ENCODE peak calls at places on chromosomes 6 and 20, in five cellular contexts. E is neuronal stem cell, B is heart right ventricle, C is psoas muscle, P is HAP-1. S is an unnamed sample.

GRCh38 chr6:164169355-164169754 is 754.8 kb downstream of the QKI start:
- DNase-seq in E (no peak), B (no peak), C (no peak), P (no peak), S (no peak)

GRCh38 chr6:54193560-54193959 is 82.3 kb downstream of the MLIP start:
- DNase-seq in E (no peak), B (no peak), C (no peak), P (no peak), S (no peak)

GRCh38 chr6:76166874-76167273 is 94.4 kb upstream of the IMPG1 start:
- DNase-seq in E (no peak), B (no peak), C (no peak), P (no peak), S (no peak)

GRCh38 chr6:78749326-78749725 is 118.0 kb upstream of the IRAK1BP1 start:
- DNase-seq in E (no peak), B (no peak), C (no peak), P (no peak), S (no peak)

GRCh38 chr6:30463651-30464618 is 25.4 kb upstream of the HLA-E start:
- DNase-seq in E (no peak), B (no peak), C (peak; percentile 62), P (no peak), S (no peak)

GRCh38 chr20:48166082-48166835 is 381.0 kb upstream of the SULF2 start:
- DNase-seq in E (no peak), B (no peak), C (no peak), P (no peak), S (no peak)

GRCh38 chr6:125189494-125189893 is 35.9 kb downstream of the TPD52L1 start:
- DNase-seq in E (no peak), B (no peak), C (no peak), P (no peak), S (no peak)

GRCh38 chr20:22402990-22403859 is 181.1 kb downstream of the FOXA2 start:
- DNase-seq in E (peak; percentile 30), B (no peak), C (no peak), P (no peak), S (no peak)

GRCh38 chr6:30829016-30829415 is 55.3 kb upstream of the DDR1 start:
- DNase-seq in E (no peak), B (no peak), C (no peak), P (no peak), S (no peak)

GRCh38 chr6:125611573-125612399 is 137.6 kb upstream of the HEY2 start:
- DNase-seq in E (peak; percentile 29), B (peak; percentile 17), C (no peak), P (no peak), S (no peak)

GRCh38 chr20:11090751-11091150 is 417.0 kb upstream of the JAG1 start:
- DNase-seq in E (no peak), B (no peak), C (no peak), P (no peak), S (no peak)

GRCh38 chr6:3849681-3850450 is 693 bp downstream of the FAM50B start:
- DNase-seq in E (no peak), B (no peak), C (peak; percentile 71), P (no peak), S (no peak)

GRCh38 chr6:166860392-166860791 is 96.0 kb downstream of the RNASET2 start:
- DNase-seq in E (no peak), B (no peak), C (no peak), P (no peak), S (no peak)

GRCh38 chr20:41307021-41307420 is 10.5 kb downstream of the ZHX3 start:
- DNase-seq in E (no peak), B (no peak), C (no peak), P (no peak), S (no peak)

GRCh38 chr6:126947070-126947469 is 171.4 kb upstream of the RSPO3 start:
- DNase-seq in E (no peak), B (no peak), C (peak; percentile 60), P (no peak), S (no peak)

GRCh38 chr20:14821251-14821650 is 483.8 kb upstream of the FLRT3 start:
- DNase-seq in E (no peak), B (no peak), C (no peak), P (no peak), S (no peak)

GRCh38 chr6:111823831-111824607 is 49.2 kb downstream of the FYN start:
- DNase-seq in E (no peak), B (no peak), C (no peak), P (no peak), S (no peak)

GRCh38 chr6:44538131-44538835 is 150.8 kb downstream of the CDC5L start:
- DNase-seq in E (no peak), B (no peak), C (no peak), P (no peak), S (no peak)

GRCh38 chr20:1122388-1123315 is 4.2 kb downstream of the PSMF1 start:
- DNase-seq in E (no peak), B (peak; percentile 50), C (peak; percentile 59), P (no peak), S (no peak)

GRCh38 chr20:6395695-6396094 is 272.9 kb upstream of the FERMT1 start:
- DNase-seq in E (no peak), B (no peak), C (no peak), P (no peak), S (no peak)

GRCh38 chr20:32282461-32282860 is 5.0 kb downstream of the KIF3B start:
- DNase-seq in E (no peak), B (peak; percentile 52), C (peak; percentile 55), P (no peak), S (no peak)

GRCh38 chr6:91042656-91043055 is 455.8 kb upstream of the MAP3K7 start:
- DNase-seq in E (no peak), B (no peak), C (no peak), P (no peak), S (no peak)

GRCh38 chr20:35893942-35894341 is 60.4 kb downstream of the SCAND1 start:
- DNase-seq in E (no peak), B (no peak), C (no peak), P (no peak), S (no peak)

GRCh38 chr6:83707829-83708545 is 914 bp downstream of the SNAP91 start:
- DNase-seq in E (peak; percentile 14), B (no peak), C (no peak), P (no peak), S (no peak)

GRCh38 chr20:19380211-19380610 is 167.8 kb downstream of the SLC24A3 start:
- DNase-seq in E (no peak), B (no peak), C (no peak), P (no peak), S (no peak)

GRCh38 chr20:19374066-19374615 is 161.7 kb downstream of the SLC24A3 start:
- DNase-seq in E (no peak), B (no peak), C (no peak), P (no peak), S (no peak)

GRCh38 chr20:19378057-19378456 is 165.6 kb downstream of the SLC24A3 start:
- DNase-seq in E (no peak), B (no peak), C (no peak), P (no peak), S (no peak)

GRCh38 chr20:19375301-19375885 is 163.0 kb downstream of the SLC24A3 start:
- DNase-seq in E (no peak), B (no peak), C (no peak), P (no peak), S (no peak)

GRCh38 chr20:19376451-19376971 is 164.1 kb downstream of the SLC24A3 start:
- DNase-seq in E (no peak), B (peak; percentile 8), C (no peak), P (no peak), S (no peak)
- H3K4me3 ChIP-seq in E (no peak overlapping the region), B (no peak overlapping the region), C (peak overlapping the region; percentile 41), P (no peak overlapping the region), S (no peak overlapping the region)

GRCh38 chr6:157432231-157432630 is 51.2 kb downstream of the ZDHHC14 start:
- DNase-seq in E (no peak), B (no peak), C (no peak), P (peak; percentile 59), S (no peak)

GRCh38 chr6:157432861-157433260 is 51.9 kb downstream of the ZDHHC14 start:
- DNase-seq in E (no peak), B (no peak), C (no peak), P (no peak), S (no peak)

GRCh38 chr6:157433678-157434081 is 52.7 kb downstream of the ZDHHC14 start:
- DNase-seq in E (no peak), B (peak; percentile 50), C (no peak), P (no peak), S (no peak)

GRCh38 chr6:157436200-157436943 is 55.4 kb downstream of the ZDHHC14 start:
- DNase-seq in E (no peak), B (no peak), C (no peak), P (no peak), S (no peak)

DNA sequence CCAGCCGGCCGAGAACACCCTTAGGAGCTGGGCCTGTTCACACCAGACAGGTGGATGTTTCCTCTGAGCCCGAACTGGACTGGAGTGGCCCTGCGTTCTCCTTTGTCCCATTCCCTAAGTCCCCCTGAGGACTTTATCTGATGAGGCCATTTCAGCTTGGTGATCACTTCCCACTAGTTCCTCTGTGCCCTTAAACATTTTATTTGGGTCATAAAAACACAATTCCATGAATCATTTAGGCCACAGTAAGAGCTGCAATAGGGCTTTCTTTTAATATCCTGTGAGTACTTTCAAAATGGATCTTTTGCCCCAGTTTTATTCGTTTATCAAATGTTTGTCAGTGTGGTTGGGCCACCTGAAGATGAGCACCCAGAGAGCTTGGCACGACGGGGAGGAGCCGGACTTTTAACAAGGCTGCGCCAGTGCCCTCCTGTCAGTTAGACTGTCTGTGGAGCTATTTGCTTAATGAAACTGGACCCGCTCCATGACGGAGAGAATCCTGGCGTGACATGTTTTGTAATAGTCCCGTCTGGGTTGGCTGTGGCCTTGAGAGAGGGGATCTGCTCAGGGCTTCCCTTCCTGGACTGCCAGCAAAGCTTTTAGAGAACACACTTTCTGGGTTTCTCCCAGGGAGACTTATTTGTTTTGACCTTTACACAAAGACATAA is 53.5 kb downstream of the ZDHHC14 start:
- DNase-seq in E (no peak), B (peak; percentile 48), C (peak; percentile 75), P (no peak), S (no peak)
- H3K4me3 ChIP-seq in E (no peak overlapping the region), B (no peak overlapping the region), C (no peak overlapping the region), P (no peak overlapping the region), S (no peak overlapping the region)

GRCh38 chr20:50381771-50382593 is 128.2 kb upstream of the PTPN1 start:
- DNase-seq in E (no peak), B (no peak), C (no peak), P (no peak), S (no peak)
- H3K4me3 ChIP-seq in E (no peak overlapping the region), B (no peak overlapping the region), C (no peak overlapping the region), P (no peak overlapping the region), S (no peak overlapping the region)

DNA sequence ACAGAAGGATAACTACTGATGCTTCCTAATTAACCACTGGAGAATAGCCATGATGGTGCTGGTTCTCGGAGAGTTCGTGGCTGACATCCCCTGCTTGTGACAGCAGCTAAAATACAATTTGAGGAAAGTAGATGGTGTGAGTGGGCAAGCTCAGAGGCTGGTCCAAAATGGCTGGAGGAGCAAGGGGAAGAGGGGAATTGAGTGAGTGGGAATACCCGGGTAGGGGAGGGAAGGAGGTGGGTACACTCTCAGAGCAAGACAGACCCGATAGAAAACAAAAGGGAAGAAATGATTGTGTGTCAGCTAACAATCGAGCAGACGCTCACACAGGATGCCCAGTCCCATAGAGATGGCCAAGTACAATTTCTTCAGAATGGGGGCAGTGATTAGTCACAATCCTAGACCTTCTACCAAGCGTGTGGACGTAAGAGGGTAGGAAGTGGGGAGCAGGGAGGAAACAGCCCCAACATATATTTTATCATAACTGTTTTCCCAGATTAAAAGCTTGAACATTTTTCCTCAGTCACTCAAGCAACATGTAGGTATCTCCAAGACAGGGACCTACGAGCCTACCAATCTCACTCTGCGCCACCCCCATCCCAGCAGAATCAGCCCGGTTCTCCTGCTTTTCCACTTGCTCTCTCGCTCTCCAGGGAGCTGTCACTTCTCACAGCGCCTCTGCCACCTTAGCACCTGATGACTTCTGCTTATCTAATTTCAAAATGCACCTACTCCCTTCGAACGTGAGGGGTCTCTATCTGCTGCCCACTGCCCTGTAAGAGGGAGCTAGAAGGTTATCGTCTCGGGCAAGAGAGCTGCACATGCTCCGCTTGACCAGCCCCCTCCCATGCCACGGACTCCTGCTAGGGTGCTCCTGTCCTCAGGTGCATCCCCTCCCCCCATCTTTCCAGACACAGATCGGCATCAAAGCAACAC is 26.2 kb downstream of the RIPOR2 start:
- DNase-seq in E (no peak), B (no peak), C (no peak), P (no peak), S (no peak)
- H3K4me3 ChIP-seq in E (peak overlapping the region; percentile 87), B (peak overlapping the region; percentile 71), C (peak overlapping the region; percentile 82), P (no peak overlapping the region), S (peak overlapping the region; percentile 47)

S was measured in iPS DF 6.9.